ENCODE peak calls at places on chromosomes 2 and 18, in ten cellular contexts. P is heart right ventricle, E is neural progenitor cell, T is AG10803, B is OCI-LY7, O is type B pancreatic cell, N is cardiac fibroblast, H is left lung, V is Peyer's patch, R is ascending aorta. K is an unnamed sample.

GRCh38 chr2:27075219-27075871 is 3.1 kb upstream of the EMILIN1 start:
- DNase-seq in H (no peak), B (peak), T (no peak), R (no peak), E (no peak), V (peak), P (peak), N (peak), O (no peak), K (peak)

GRCh38 chr2:156341482-156342251 is 9.1 kb upstream of the NR4A2 start:
- DNase-seq in E (peak), P (peak), T (peak), N (peak), B (peak), H (peak), V (peak), R (peak), O (peak), K (peak)

GRCh38 chr2:102420290-102420689 is 2.7 kb upstream of the IL18RAP start:
- DNase-seq in H (no peak), O (no peak), B (no peak), E (no peak), P (no peak), R (no peak), T (no peak), V (no peak), N (no peak), K (no peak)

GRCh38 chr2:157032019-157032418 is 225.5 kb upstream of the GALNT5 start:
- DNase-seq in H (no peak), R (no peak), T (peak), P (no peak), V (no peak), B (no peak), O (no peak), N (peak), E (no peak), K (no peak)

GRCh38 chr18:39990540-39990939 is 1964.5 kb upstream of the PIK3C3 start:
- DNase-seq in E (peak), H (no peak), B (no peak), V (no peak), T (no peak), R (no peak), P (no peak), O (no peak), N (no peak), K (no peak)

GRCh38 chr2:237128026-237128703 is 42.5 kb downstream of the COPS8 start:
- DNase-seq in B (no peak), E (peak), P (peak), H (peak), V (peak), T (peak), R (peak), N (peak), O (no peak), K (no peak)

GRCh38 chr2:133097666-133098065 is 427.7 kb upstream of the LYPD1 start:
- DNase-seq in T (peak), N (no peak), B (no peak), R (no peak), E (no peak), H (no peak), P (no peak), O (no peak), V (no peak), K (no peak)

GRCh38 chr2:50395510-50396300 is 636.2 kb downstream of the NRXN1 start:
- DNase-seq in O (no peak), N (no peak), V (no peak), P (no peak), E (no peak), B (no peak), T (no peak), H (no peak), R (no peak), K (no peak)

GRCh38 chr2:97739893-97740245 is 26.5 kb downstream of the ZAP70 start:
- DNase-seq in N (no peak), H (peak), P (no peak), E (no peak), R (no peak), O (no peak), V (no peak), B (no peak), T (no peak), K (no peak)

GRCh38 chr2:226892729-226893128 is 56.9 kb downstream of the RHBDD1 start:
- DNase-seq in T (peak), E (no peak), O (no peak), B (no peak), P (no peak), V (no peak), N (peak), H (no peak), R (no peak), K (no peak)

GRCh38 chr2:199136681-199137080 is 321.1 kb downstream of the SATB2 start:
- DNase-seq in O (no peak), R (no peak), V (no peak), B (no peak), E (no peak), N (peak), T (peak), H (no peak), P (no peak), K (no peak)

GRCh38 chr2:18345848-18346247 is 214.6 kb downstream of the RDH14 start:
- DNase-seq in P (no peak), B (no peak), O (no peak), R (no peak), E (no peak), H (peak), V (no peak), T (peak), N (peak), K (no peak)

GRCh38 chr2:171712051-171712450 is 24.8 kb downstream of the DYNC1I2 start:
- DNase-seq in V (no peak), P (no peak), N (peak), E (no peak), B (no peak), R (no peak), O (no peak), H (no peak), T (peak), K (no peak)

DNA sequence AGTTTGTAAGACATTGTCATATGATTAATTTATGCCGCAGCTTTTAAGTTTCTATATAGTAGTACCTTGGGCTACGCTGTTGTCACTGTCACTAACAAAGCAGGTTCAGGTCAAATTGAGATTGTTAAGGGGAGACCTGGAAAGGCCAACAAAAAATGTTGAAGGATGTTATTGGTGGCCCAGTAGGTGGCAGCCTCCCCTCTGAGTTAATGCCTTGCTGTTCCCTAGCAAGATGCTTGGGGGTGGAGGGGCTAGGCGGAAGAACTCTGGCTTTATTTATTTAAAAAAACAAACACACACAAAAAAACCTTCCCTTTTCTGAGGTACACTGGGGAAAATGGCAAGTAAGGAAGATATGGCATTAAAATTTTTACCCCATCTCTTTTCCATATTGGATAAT is 128.3 kb upstream of the ATP5MC3 start:
- DNase-seq in N (peak), V (no peak), B (peak), E (peak), P (peak), O (no peak), H (no peak), T (peak), R (no peak), K (no peak)
- TF ChIP-seq CTCF in N (peak), V (peak), B (peak), E (peak), P (peak), O (peak), H (no peak), T (peak), R (no peak), K (no peak)

DNA sequence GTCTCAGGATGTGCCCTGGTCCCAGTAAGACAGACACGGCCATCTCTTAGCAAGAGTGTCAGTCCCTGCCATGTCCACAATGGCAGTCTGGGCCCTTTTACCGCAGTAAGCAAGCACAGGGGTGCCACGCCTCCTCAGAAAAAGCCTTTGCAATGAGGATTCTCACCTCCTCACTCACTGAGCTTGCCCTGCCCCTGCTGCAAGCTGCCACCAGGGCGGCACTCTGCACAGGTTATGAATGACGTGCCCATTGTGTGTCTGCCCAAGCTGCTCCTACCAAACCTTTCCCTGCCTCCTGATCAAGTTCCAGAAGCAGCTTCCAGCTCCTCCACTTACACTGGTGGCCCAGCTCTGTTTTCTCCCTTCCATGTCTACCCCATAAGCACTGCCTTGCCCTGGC is 23.3 kb downstream of the ERCC3 start:
- DNase-seq in B (no peak), N (no peak), O (no peak), H (no peak), R (no peak), T (no peak), E (no peak), P (no peak), V (no peak), K (no peak)
- TF ChIP-seq CTCF in B (peak), N (no peak), O (peak), H (no peak), R (no peak), T (no peak), E (no peak), P (no peak), V (no peak), K (no peak)

GRCh38 chr18:45109271-45109670 is 428.6 kb downstream of the SETBP1 start:
- DNase-seq in P (no peak), H (no peak), O (no peak), T (peak), B (no peak), V (no peak), N (no peak), E (no peak), R (no peak), K (no peak)

GRCh38 chr18:45107425-45107824 is 426.7 kb downstream of the SETBP1 start:
- DNase-seq in N (peak), B (no peak), H (no peak), O (no peak), V (no peak), P (no peak), T (peak), E (no peak), R (no peak), K (no peak)

GRCh38 chr18:45110577-45111506 is 430.2 kb downstream of the SETBP1 start:
- DNase-seq in R (no peak), H (peak), V (no peak), B (no peak), E (no peak), N (peak), T (peak), P (peak), O (no peak), K (no peak)

GRCh38 chr18:45106331-45106774 is 425.7 kb downstream of the SETBP1 start:
- DNase-seq in P (no peak), E (no peak), V (peak), O (no peak), R (peak), T (peak), B (peak), N (peak), H (peak), K (peak)

GRCh38 chr18:45108754-45109153 is 428.1 kb downstream of the SETBP1 start:
- DNase-seq in V (no peak), R (no peak), H (no peak), N (no peak), O (no peak), B (no peak), P (no peak), T (no peak), E (no peak), K (no peak)
- TF ChIP-seq CTCF in V (no peak), R (no peak), H (no peak), N (no peak), O (no peak), B (no peak), P (no peak), T (no peak), E (no peak), K (no peak)

GRCh38 chr2:31082002-31082401 is 56.2 kb downstream of the GALNT14 start:
- DNase-seq in V (no peak), P (no peak), H (no peak), N (no peak), O (no peak), B (no peak), E (no peak), T (no peak), R (no peak), K (no peak)

GRCh38 chr2:31081497-31081896 is 56.7 kb downstream of the GALNT14 start:
- DNase-seq in N (no peak), R (no peak), B (no peak), E (no peak), H (no peak), T (no peak), V (no peak), P (no peak), O (no peak), K (no peak)

GRCh38 chr2:31080361-31080760 is 57.9 kb downstream of the GALNT14 start:
- DNase-seq in O (no peak), R (no peak), N (no peak), H (no peak), V (no peak), P (no peak), B (no peak), E (no peak), T (no peak), K (no peak)

GRCh38 chr2:31078579-31079105 is 59.6 kb downstream of the GALNT14 start:
- DNase-seq in E (no peak), N (no peak), V (no peak), R (no peak), H (no peak), B (no peak), P (no peak), O (peak), T (no peak), K (no peak)

GRCh38 chr2:31079665-31080064 is 58.6 kb downstream of the GALNT14 start:
- DNase-seq in T (no peak), E (peak), B (no peak), H (no peak), N (no peak), V (no peak), O (no peak), P (no peak), R (no peak), K (no peak)
- TF ChIP-seq CTCF in T (no peak), E (peak), B (peak), H (no peak), N (no peak), V (no peak), O (peak), P (peak), R (peak), K (no peak)

GRCh38 chr2:47016172-47016913 is 100.7 kb upstream of the MCFD2 start:
- DNase-seq in O (no peak), E (peak), T (peak), P (no peak), N (peak), H (peak), B (no peak), R (no peak), V (no peak), K (no peak)

GRCh38 chr2:47015730-47016129 is 100.1 kb upstream of the MCFD2 start:
- DNase-seq in R (no peak), T (no peak), O (no peak), V (no peak), B (no peak), H (no peak), N (no peak), E (no peak), P (no peak), K (no peak)

GRCh38 chr2:47014564-47015051 is 99.0 kb upstream of the MCFD2 start:
- DNase-seq in H (no peak), E (no peak), V (no peak), T (peak), N (no peak), R (no peak), B (no peak), P (no peak), O (no peak), K (no peak)

GRCh38 chr2:47013383-47013782 is 97.8 kb upstream of the MCFD2 start:
- DNase-seq in O (no peak), V (no peak), T (no peak), N (no peak), P (no peak), E (no peak), H (no peak), R (no peak), B (no peak), K (no peak)

DNA sequence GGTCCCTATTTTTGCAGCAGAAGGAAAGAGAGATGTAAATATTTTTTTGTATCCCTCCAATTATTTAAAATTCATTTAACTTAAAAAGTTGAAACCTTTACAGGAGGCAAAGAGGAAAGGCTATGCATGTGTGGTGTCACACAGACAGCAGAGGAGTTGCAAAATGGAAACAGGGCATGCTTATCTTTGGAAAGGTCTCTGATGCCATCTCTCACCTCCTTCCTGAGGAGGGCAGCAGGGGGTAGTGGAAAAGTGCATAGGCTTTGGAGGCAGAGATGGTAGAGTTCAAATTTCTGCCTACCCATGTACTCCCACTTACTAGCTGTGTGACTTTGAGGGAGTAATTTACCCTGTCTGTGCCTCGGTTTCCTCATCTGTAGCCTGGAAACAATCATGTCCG is 99.6 kb upstream of the MCFD2 start:
- DNase-seq in T (no peak), O (no peak), H (no peak), R (no peak), P (no peak), V (no peak), E (no peak), B (no peak), N (no peak), K (no peak)
- TF ChIP-seq CTCF in T (peak), O (no peak), H (no peak), R (peak), P (no peak), V (peak), E (no peak), B (no peak), N (no peak), K (no peak)

GRCh38 chr2:239153806-239154591 is 246.8 kb downstream of the HDAC4 start:
- DNase-seq in P (no peak), H (no peak), N (no peak), V (no peak), E (no peak), T (no peak), O (peak), B (no peak), R (no peak), K (no peak)
- TF ChIP-seq CTCF in P (no peak), H (no peak), N (no peak), V (no peak), E (no peak), T (no peak), O (no peak), B (no peak), R (no peak), K (no peak)

DNA sequence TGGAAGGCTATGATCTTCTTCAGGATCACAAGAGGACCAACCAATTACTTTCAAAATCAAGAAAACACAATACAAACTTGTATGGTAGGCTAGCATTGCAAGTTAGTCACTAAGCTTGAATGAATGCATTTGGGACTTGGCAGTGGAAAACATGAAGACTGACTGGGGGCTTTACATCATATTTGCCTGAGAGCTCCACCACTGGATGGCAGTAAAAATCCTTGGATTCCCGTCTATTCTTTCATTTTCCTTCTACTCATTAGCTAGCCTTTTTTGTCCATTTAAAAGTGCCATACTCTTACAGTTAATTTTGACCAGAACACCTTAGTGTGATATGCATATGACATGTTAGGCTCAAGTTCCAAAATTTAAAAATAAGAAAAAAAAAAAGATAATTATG is 63.5 kb upstream of the RASGRP3 start:
- DNase-seq in E (peak), N (peak), B (no peak), H (no peak), O (no peak), T (peak), V (no peak), P (no peak), R (no peak), K (no peak)
- TF ChIP-seq CTCF in E (peak), N (peak), B (peak), H (peak), O (no peak), T (peak), V (peak), P (peak), R (no peak), K (no peak)

K was measured in natural killer cell.